ENCODE peak calls at places on chromosomes 3 and 15, in six cellular contexts. R, H, O, M, X and Z are unnamed samples.

GRCh38 chr15:42854576-42854975 is 66.0 kb downstream of the TTBK2 start:
- DNase-seq in R (no peak), H (no peak), O (no peak), M (no peak), X (no peak), Z (no peak)

GRCh38 chr15:99441871-99442267 is 123.9 kb upstream of the MEF2A start:
- DNase-seq in R (no peak), H (no peak), O (no peak), M (no peak), X (no peak), Z (peak; percentile 68)

GRCh38 chr3:43758826-43759225 is 68.1 kb downstream of the ABHD5 start:
- DNase-seq in R (no peak), H (peak; percentile 24), O (no peak), M (no peak), X (no peak), Z (no peak)

GRCh38 chr3:50078622-50079021 is 10.1 kb upstream of the RBM5 start:
- DNase-seq in R (no peak), H (no peak), O (no peak), M (no peak), X (no peak), Z (no peak)

GRCh38 chr3:13019243-13019701 is 54.0 kb downstream of the IQSEC1 start:
- DNase-seq in R (no peak), H (peak; percentile 83), O (peak; percentile 40), M (peak; percentile 63), X (peak; percentile 48), Z (peak; percentile 74)

GRCh38 chr3:125061170-125061569 is 5.4 kb upstream of the HEG1 start:
- DNase-seq in R (no peak), H (peak; percentile 80), O (no peak), M (peak; percentile 57), X (no peak), Z (peak; percentile 25)

GRCh38 chr3:31635586-31635985 is 102.9 kb downstream of the STT3B start:
- DNase-seq in R (no peak), H (no peak), O (no peak), M (no peak), X (no peak), Z (no peak)

GRCh38 chr15:89332446-89332845 is 2.2 kb downstream of the POLG start:
- DNase-seq in R (no peak), H (no peak), O (no peak), M (no peak), X (no peak), Z (peak; percentile 50)

GRCh38 chr3:59374091-59374490 is 324.3 kb upstream of the CFAP20DC start:
- DNase-seq in R (no peak), H (no peak), O (no peak), M (no peak), X (no peak), Z (no peak)

GRCh38 chr15:36579792-36580431 is 486 bp downstream of the CDIN1 start:
- DNase-seq in R (no peak), H (peak; percentile 36), O (no peak), M (peak; percentile 48), X (peak; percentile 55), Z (peak; percentile 70)

GRCh38 chr3:80018375-80018774 is 250.6 kb upstream of the ROBO1 start:
- DNase-seq in R (no peak), H (no peak), O (no peak), M (no peak), X (no peak), Z (no peak)

GRCh38 chr15:55856506-55856905 is 113.6 kb upstream of the PRTG start:
- DNase-seq in R (no peak), H (no peak), O (no peak), M (no peak), X (no peak), Z (no peak)